ENCODE peak calls at places on chromosomes 7 and 10, in nine cellular contexts. One of them, this sample, is unnamed.

GRCh38 chr10:110643670-110644597 is at the start of gene RBM20:
- DNase-seq in right atrium auricular region: no peak
- DNase-seq in Caco-2: no peak
- DNase-seq in ascending aorta: peak; percentile 80
- DNase-seq in GM23338: peak; percentile 52
- DNase-seq in neural progenitor cell: peak; percentile 82
- DNase-seq in uterus: no peak
- DNase-seq in cardiac muscle cell: peak; percentile 34
- DNase-seq in colonic mucosa: no peak
- DNase-seq in this sample: peak; percentile 59

GRCh38 chr10:131000737-131001136 is 310.8 kb downstream of the TCERG1L start:
- DNase-seq in uterus: no peak
- DNase-seq in right atrium auricular region: peak; percentile 28
- DNase-seq in neural progenitor cell: no peak
- DNase-seq in GM23338: no peak
- DNase-seq in ascending aorta: no peak
- DNase-seq in cardiac muscle cell: no peak
- DNase-seq in Caco-2: no peak
- DNase-seq in colonic mucosa: no peak
- DNase-seq in this sample: no peak

GRCh38 chr7:155868955-155869783 is 56.9 kb upstream of the SHH start:
- DNase-seq in colonic mucosa: peak; percentile 15
- DNase-seq in right atrium auricular region: no peak
- DNase-seq in ascending aorta: peak; percentile 35
- DNase-seq in Caco-2: peak; percentile 8
- DNase-seq in neural progenitor cell: no peak
- DNase-seq in GM23338: no peak
- DNase-seq in cardiac muscle cell: no peak
- DNase-seq in uterus: no peak
- DNase-seq in this sample: no peak

GRCh38 chr7:139647812-139648616 is 124.5 kb downstream of the CLEC2L start:
- DNase-seq in ascending aorta: no peak
- DNase-seq in uterus: no peak
- DNase-seq in colonic mucosa: no peak
- DNase-seq in right atrium auricular region: no peak
- DNase-seq in Caco-2: no peak
- DNase-seq in neural progenitor cell: no peak
- DNase-seq in GM23338: peak; percentile 27
- DNase-seq in cardiac muscle cell: no peak
- DNase-seq in this sample: no peak

GRCh38 chr7:112205348-112206237 is 606 bp downstream of the DOCK4 start:
- DNase-seq in ascending aorta: peak; percentile 75
- DNase-seq in colonic mucosa: peak; percentile 60
- DNase-seq in GM23338: peak; percentile 85
- DNase-seq in cardiac muscle cell: peak; percentile 78
- DNase-seq in right atrium auricular region: no peak
- DNase-seq in neural progenitor cell: peak; percentile 83
- DNase-seq in Caco-2: peak; percentile 47
- DNase-seq in uterus: peak; percentile 57
- DNase-seq in this sample: peak; percentile 77

GRCh38 chr10:46265981-46266505 is 20.8 kb upstream of the ANTXRL start:
- DNase-seq in GM23338: no peak
- DNase-seq in colonic mucosa: no peak
- DNase-seq in right atrium auricular region: peak; percentile 55
- DNase-seq in ascending aorta: no peak
- DNase-seq in Caco-2: no peak
- DNase-seq in uterus: no peak
- DNase-seq in neural progenitor cell: no peak
- DNase-seq in cardiac muscle cell: no peak
- DNase-seq in this sample: no peak

GRCh38 chr7:69364814-69365587 is 233.3 kb upstream of the AUTS2 start:
- DNase-seq in right atrium auricular region: no peak
- DNase-seq in cardiac muscle cell: no peak
- DNase-seq in colonic mucosa: no peak
- DNase-seq in neural progenitor cell: no peak
- DNase-seq in GM23338: no peak
- DNase-seq in Caco-2: no peak
- DNase-seq in ascending aorta: no peak
- DNase-seq in uterus: no peak
- DNase-seq in this sample: no peak

GRCh38 chr7:30238721-30239441 is 45.5 kb upstream of the ZNRF2 start:
- DNase-seq in GM23338: no peak
- DNase-seq in right atrium auricular region: no peak
- DNase-seq in neural progenitor cell: no peak
- DNase-seq in cardiac muscle cell: peak; percentile 64
- DNase-seq in ascending aorta: peak; percentile 68
- DNase-seq in Caco-2: no peak
- DNase-seq in colonic mucosa: peak; percentile 64
- DNase-seq in uterus: no peak
- DNase-seq in this sample: peak; percentile 36

GRCh38 chr10:119517235-119518141 is 25.0 kb downstream of the RGS10 start:
- DNase-seq in right atrium auricular region: no peak
- DNase-seq in ascending aorta: no peak
- DNase-seq in cardiac muscle cell: peak; percentile 55
- DNase-seq in uterus: no peak
- DNase-seq in neural progenitor cell: no peak
- DNase-seq in colonic mucosa: no peak
- DNase-seq in GM23338: no peak
- DNase-seq in Caco-2: no peak
- DNase-seq in this sample: no peak

GRCh38 chr10:124625831-124626238 is 118.3 kb downstream of the FAM53B start:
- DNase-seq in right atrium auricular region: peak; percentile 72
- DNase-seq in Caco-2: no peak
- DNase-seq in uterus: no peak
- DNase-seq in GM23338: no peak
- DNase-seq in cardiac muscle cell: no peak
- DNase-seq in colonic mucosa: no peak
- DNase-seq in neural progenitor cell: no peak
- DNase-seq in ascending aorta: no peak
- DNase-seq in this sample: peak; percentile 70

DNA sequence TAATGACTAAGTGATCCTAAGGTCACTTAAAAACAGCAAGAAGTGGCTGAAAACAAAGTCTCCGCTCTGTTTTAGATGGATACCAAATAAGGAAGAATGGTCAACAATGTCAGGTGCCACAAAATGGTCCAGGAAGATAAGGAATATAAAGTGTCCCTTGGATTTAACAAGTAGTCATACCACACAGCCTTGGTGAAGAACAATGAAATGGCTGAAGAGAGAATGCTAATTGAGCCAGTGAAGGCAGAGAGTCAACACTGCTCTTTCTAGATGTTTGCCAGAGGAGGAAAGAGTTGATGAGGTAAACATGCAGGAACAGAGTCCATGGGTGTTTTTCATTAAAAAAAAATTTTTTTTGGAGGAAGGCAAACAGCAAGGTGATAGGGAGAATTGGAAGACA is 2.1 kb upstream of the CASD1 start:
- DNase-seq in right atrium auricular region: no peak
- DNase-seq in Caco-2: no peak
- DNase-seq in GM23338: no peak
- DNase-seq in ascending aorta: no peak
- DNase-seq in colonic mucosa: no peak
- DNase-seq in neural progenitor cell: no peak
- DNase-seq in uterus: no peak
- DNase-seq in cardiac muscle cell: no peak
- DNase-seq in this sample: no peak
- TF ChIP-seq CTCF in right atrium auricular region: no peak
- TF ChIP-seq CTCF in Caco-2: no peak
- TF ChIP-seq CTCF in GM23338: no peak
- TF ChIP-seq CTCF in ascending aorta: no peak
- TF ChIP-seq CTCF in colonic mucosa: no peak
- TF ChIP-seq CTCF in neural progenitor cell: no peak
- TF ChIP-seq CTCF in uterus: no peak
- TF ChIP-seq CTCF in cardiac muscle cell: no peak
- TF ChIP-seq CTCF in this sample: no peak

GRCh38 chr7:95585426-95585789 is 10.9 kb downstream of the PDK4 start:
- DNase-seq in cardiac muscle cell: no peak
- DNase-seq in ascending aorta: no peak
- DNase-seq in neural progenitor cell: no peak
- DNase-seq in right atrium auricular region: no peak
- DNase-seq in colonic mucosa: no peak
- DNase-seq in Caco-2: no peak
- DNase-seq in uterus: no peak
- DNase-seq in GM23338: no peak
- DNase-seq in this sample: no peak
- H3K36me3 ChIP-seq in cardiac muscle cell: no peaks in the 10 kb centered on the region
- H3K36me3 ChIP-seq in ascending aorta: peaks cover 70% of the 10 kb centered on the region
- H3K36me3 ChIP-seq in neural progenitor cell: no peaks in the 10 kb centered on the region
- H3K36me3 ChIP-seq in right atrium auricular region: peaks cover 77% of the 10 kb centered on the region
- H3K36me3 ChIP-seq in colonic mucosa: no peaks in the 10 kb centered on the region
- H3K36me3 ChIP-seq in Caco-2: no peaks in the 10 kb centered on the region
- H3K36me3 ChIP-seq in uterus: no peaks in the 10 kb centered on the region
- H3K36me3 ChIP-seq in GM23338: no peaks in the 10 kb centered on the region
- H3K36me3 ChIP-seq in this sample: peaks cover 57% of the 10 kb centered on the region

GRCh38 chr7:151697942-151698341 is 178.2 kb upstream of the RHEB start:
- DNase-seq in colonic mucosa: no peak
- DNase-seq in GM23338: no peak
- DNase-seq in right atrium auricular region: no peak
- DNase-seq in ascending aorta: no peak
- DNase-seq in cardiac muscle cell: no peak
- DNase-seq in Caco-2: no peak
- DNase-seq in neural progenitor cell: no peak
- DNase-seq in uterus: no peak
- DNase-seq in this sample: no peak
- TF ChIP-seq CTCF in colonic mucosa: no peak
- TF ChIP-seq CTCF in GM23338: no peak
- TF ChIP-seq CTCF in right atrium auricular region: no peak
- TF ChIP-seq CTCF in ascending aorta: no peak
- TF ChIP-seq CTCF in cardiac muscle cell: no peak
- TF ChIP-seq CTCF in Caco-2: no peak
- TF ChIP-seq CTCF in neural progenitor cell: no peak
- TF ChIP-seq CTCF in uterus: no peak
- TF ChIP-seq CTCF in this sample: no peak

GRCh38 chr10:21547246-21547645 is 13.2 kb downstream of the MLLT10 start:
- DNase-seq in colonic mucosa: no peak
- DNase-seq in Caco-2: no peak
- DNase-seq in neural progenitor cell: no peak
- DNase-seq in uterus: no peak
- DNase-seq in GM23338: no peak
- DNase-seq in ascending aorta: no peak
- DNase-seq in right atrium auricular region: no peak
- DNase-seq in cardiac muscle cell: no peak
- DNase-seq in this sample: no peak
- H3K36me3 ChIP-seq in colonic mucosa: peaks cover 14% of the 10 kb centered on the region
- H3K36me3 ChIP-seq in Caco-2: peaks cover 4% of the 10 kb centered on the region
- H3K36me3 ChIP-seq in neural progenitor cell: peaks cover 28% of the 10 kb centered on the region
- H3K36me3 ChIP-seq in uterus: no peaks in the 10 kb centered on the region
- H3K36me3 ChIP-seq in GM23338: peaks cover 52% of the 10 kb centered on the region
- H3K36me3 ChIP-seq in ascending aorta: peaks cover 60% of the 10 kb centered on the region
- H3K36me3 ChIP-seq in right atrium auricular region: peaks cover 53% of the 10 kb centered on the region
- H3K36me3 ChIP-seq in cardiac muscle cell: peaks cover 36% of the 10 kb centered on the region
- H3K36me3 ChIP-seq in this sample: peaks cover 97% of the 10 kb centered on the region

GRCh38 chr10:104612577-104613205 is 28.4 kb upstream of the SORCS3 start:
- DNase-seq in cardiac muscle cell: no peak
- DNase-seq in ascending aorta: no peak
- DNase-seq in colonic mucosa: no peak
- DNase-seq in right atrium auricular region: no peak
- DNase-seq in neural progenitor cell: no peak
- DNase-seq in uterus: no peak
- DNase-seq in GM23338: peak; percentile 27
- DNase-seq in Caco-2: no peak
- DNase-seq in this sample: no peak
- TF ChIP-seq CTCF in cardiac muscle cell: no peak
- TF ChIP-seq CTCF in ascending aorta: no peak
- TF ChIP-seq CTCF in colonic mucosa: no peak
- TF ChIP-seq CTCF in right atrium auricular region: no peak
- TF ChIP-seq CTCF in neural progenitor cell: no peak
- TF ChIP-seq CTCF in uterus: no peak
- TF ChIP-seq CTCF in GM23338: peak; percentile 47
- TF ChIP-seq CTCF in Caco-2: no peak
- TF ChIP-seq CTCF in this sample: no peak

DNA sequence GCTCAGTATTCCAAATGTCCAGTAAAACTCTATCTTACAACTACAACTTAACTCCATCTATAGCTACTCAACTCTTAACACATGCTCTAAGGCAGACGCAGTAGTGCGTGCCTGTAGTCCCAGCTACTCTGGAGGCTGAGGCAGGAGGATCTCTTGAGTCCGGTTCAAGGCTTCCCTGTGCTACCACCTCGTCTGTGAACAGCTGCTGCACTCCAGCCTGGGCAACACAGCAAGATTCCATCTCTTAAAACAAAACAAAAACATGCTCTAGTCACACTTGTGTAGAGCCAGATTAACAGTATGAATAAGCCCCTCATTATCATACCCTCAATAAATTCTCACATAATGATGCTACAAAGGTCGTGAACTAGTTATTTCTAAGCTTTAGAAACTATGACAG is 3.6 kb downstream of the BAZ1B start:
- DNase-seq in ascending aorta: no peak
- DNase-seq in GM23338: no peak
- DNase-seq in Caco-2: no peak
- DNase-seq in right atrium auricular region: no peak
- DNase-seq in neural progenitor cell: no peak
- DNase-seq in cardiac muscle cell: no peak
- DNase-seq in colonic mucosa: no peak
- DNase-seq in uterus: no peak
- DNase-seq in this sample: no peak
- H3K36me3 ChIP-seq in ascending aorta: peaks cover 20% of the 10 kb centered on the region
- H3K36me3 ChIP-seq in GM23338: peaks cover 43% of the 10 kb centered on the region
- H3K36me3 ChIP-seq in Caco-2: peaks cover 5% of the 10 kb centered on the region
- H3K36me3 ChIP-seq in right atrium auricular region: peaks cover 17% of the 10 kb centered on the region
- H3K36me3 ChIP-seq in neural progenitor cell: peaks cover 15% of the 10 kb centered on the region
- H3K36me3 ChIP-seq in cardiac muscle cell: peaks cover 5% of the 10 kb centered on the region
- H3K36me3 ChIP-seq in colonic mucosa: no peaks in the 10 kb centered on the region
- H3K36me3 ChIP-seq in uterus: no peaks in the 10 kb centered on the region
- H3K36me3 ChIP-seq in this sample: no peaks in the 10 kb centered on the region

GRCh38 chr7:132654150-132654549 is 77.9 kb upstream of the PLXNA4 start:
- DNase-seq in uterus: no peak
- DNase-seq in GM23338: peak; percentile 76
- DNase-seq in neural progenitor cell: no peak
- DNase-seq in ascending aorta: no peak
- DNase-seq in Caco-2: no peak
- DNase-seq in right atrium auricular region: no peak
- DNase-seq in cardiac muscle cell: peak; percentile 27
- DNase-seq in colonic mucosa: no peak
- DNase-seq in this sample: no peak
- TF ChIP-seq CTCF in uterus: no peak
- TF ChIP-seq CTCF in GM23338: peak; percentile 40
- TF ChIP-seq CTCF in neural progenitor cell: peak; percentile 37
- TF ChIP-seq CTCF in ascending aorta: peak; percentile 15
- TF ChIP-seq CTCF in Caco-2: peak; percentile 24
- TF ChIP-seq CTCF in right atrium auricular region: peak; percentile 31
- TF ChIP-seq CTCF in cardiac muscle cell: peak; percentile 51
- TF ChIP-seq CTCF in colonic mucosa: no peak
- TF ChIP-seq CTCF in this sample: peak; percentile 28

DNA sequence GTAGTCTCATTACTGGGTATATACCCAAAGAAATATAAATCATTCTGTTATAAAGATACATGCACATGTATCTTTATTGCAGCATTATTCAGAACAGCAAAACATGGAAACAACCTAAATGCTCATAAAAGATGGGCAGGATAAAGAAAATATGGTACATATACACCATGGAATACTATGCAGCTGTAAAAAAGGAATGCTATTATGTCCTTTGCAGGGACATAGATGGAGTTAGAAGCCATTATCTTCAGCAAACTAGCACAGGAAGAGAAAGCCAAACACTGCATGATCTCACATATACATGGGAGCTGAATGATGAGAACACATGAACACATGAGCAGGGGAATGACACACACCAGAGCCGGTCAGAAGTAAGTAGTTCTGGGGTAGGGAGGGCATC is 297.4 kb upstream of the GLI3 start:
- DNase-seq in Caco-2: no peak
- DNase-seq in right atrium auricular region: no peak
- DNase-seq in GM23338: no peak
- DNase-seq in colonic mucosa: no peak
- DNase-seq in neural progenitor cell: no peak
- DNase-seq in uterus: no peak
- DNase-seq in ascending aorta: no peak
- DNase-seq in cardiac muscle cell: no peak
- DNase-seq in this sample: no peak
- H3K36me3 ChIP-seq in Caco-2: no peaks in the 10 kb centered on the region
- H3K36me3 ChIP-seq in right atrium auricular region: no peaks in the 10 kb centered on the region
- H3K36me3 ChIP-seq in GM23338: no peaks in the 10 kb centered on the region
- H3K36me3 ChIP-seq in colonic mucosa: no peaks in the 10 kb centered on the region
- H3K36me3 ChIP-seq in neural progenitor cell: no peaks in the 10 kb centered on the region
- H3K36me3 ChIP-seq in uterus: no peaks in the 10 kb centered on the region
- H3K36me3 ChIP-seq in ascending aorta: no peaks in the 10 kb centered on the region
- H3K36me3 ChIP-seq in cardiac muscle cell: no peaks in the 10 kb centered on the region
- H3K36me3 ChIP-seq in this sample: no peaks in the 10 kb centered on the region